ENCODE peak calls at places on chromosomes 13 and 19, in nine cellular contexts. One of them, this sample, is unnamed.

GRCh38 chr13:38687246-38688229 is 661 bp downstream of the FREM2 start:
- DNase-seq in retinal pigment epithelial cell: no peak
- DNase-seq in HFF-Myc: no peak
- DNase-seq in stimulated activated CD4-positive, alpha-beta T cell treated with anti-CD3 and anti-CD28 coated beads, Interleukin-1b, Interleukin-23, amount 100 ng/mL, for 48 hours: no peak
- DNase-seq in B cell: no peak
- DNase-seq in non-pigmented ciliary epithelial cell: no peak
- DNase-seq in left colon: no peak
- DNase-seq in left ventricle myocardium superior: peak; percentile 35
- DNase-seq in T follicular helper cell: no peak
- DNase-seq in this sample: no peak

GRCh38 chr13:31733066-31733465 is 6.3 kb upstream of the RXFP2 start:
- DNase-seq in retinal pigment epithelial cell: no peak
- DNase-seq in HFF-Myc: no peak
- DNase-seq in stimulated activated CD4-positive, alpha-beta T cell treated with anti-CD3 and anti-CD28 coated beads, Interleukin-1b, Interleukin-23, amount 100 ng/mL, for 48 hours: no peak
- DNase-seq in B cell: no peak
- DNase-seq in non-pigmented ciliary epithelial cell: no peak
- DNase-seq in left colon: no peak
- DNase-seq in left ventricle myocardium superior: no peak
- DNase-seq in T follicular helper cell: no peak
- DNase-seq in this sample: no peak

GRCh38 chr19:11195169-11195568 is 2.2 kb downstream of the KANK2 start:
- DNase-seq in retinal pigment epithelial cell: no peak
- DNase-seq in HFF-Myc: no peak
- DNase-seq in stimulated activated CD4-positive, alpha-beta T cell treated with anti-CD3 and anti-CD28 coated beads, Interleukin-1b, Interleukin-23, amount 100 ng/mL, for 48 hours: no peak
- DNase-seq in B cell: no peak
- DNase-seq in non-pigmented ciliary epithelial cell: no peak
- DNase-seq in left colon: no peak
- DNase-seq in left ventricle myocardium superior: peak; percentile 65
- DNase-seq in T follicular helper cell: no peak
- DNase-seq in this sample: no peak

GRCh38 chr13:63853816-63854215 is 2438.2 kb upstream of the PCDH20 start:
- DNase-seq in retinal pigment epithelial cell: no peak
- DNase-seq in HFF-Myc: no peak
- DNase-seq in stimulated activated CD4-positive, alpha-beta T cell treated with anti-CD3 and anti-CD28 coated beads, Interleukin-1b, Interleukin-23, amount 100 ng/mL, for 48 hours: no peak
- DNase-seq in B cell: no peak
- DNase-seq in non-pigmented ciliary epithelial cell: no peak
- DNase-seq in left colon: no peak
- DNase-seq in left ventricle myocardium superior: no peak
- DNase-seq in T follicular helper cell: no peak
- DNase-seq in this sample: no peak

GRCh38 chr19:30887042-30887441 is 462.2 kb downstream of the TSHZ3 start:
- DNase-seq in retinal pigment epithelial cell: no peak
- DNase-seq in HFF-Myc: no peak
- DNase-seq in stimulated activated CD4-positive, alpha-beta T cell treated with anti-CD3 and anti-CD28 coated beads, Interleukin-1b, Interleukin-23, amount 100 ng/mL, for 48 hours: no peak
- DNase-seq in B cell: no peak
- DNase-seq in non-pigmented ciliary epithelial cell: no peak
- DNase-seq in left colon: no peak
- DNase-seq in left ventricle myocardium superior: no peak
- DNase-seq in T follicular helper cell: no peak
- DNase-seq in this sample: no peak

GRCh38 chr13:22278336-22278929 is 607.6 kb downstream of the FGF9 start:
- DNase-seq in retinal pigment epithelial cell: no peak
- DNase-seq in HFF-Myc: no peak
- DNase-seq in stimulated activated CD4-positive, alpha-beta T cell treated with anti-CD3 and anti-CD28 coated beads, Interleukin-1b, Interleukin-23, amount 100 ng/mL, for 48 hours: peak; percentile 40
- DNase-seq in B cell: peak; percentile 21
- DNase-seq in non-pigmented ciliary epithelial cell: no peak
- DNase-seq in left colon: peak; percentile 34
- DNase-seq in left ventricle myocardium superior: peak; percentile 54
- DNase-seq in T follicular helper cell: peak; percentile 51
- DNase-seq in this sample: peak; percentile 34

GRCh38 chr19:48739835-48740704 is at the start of gene RASIP1:
- DNase-seq in retinal pigment epithelial cell: no peak
- DNase-seq in HFF-Myc: no peak
- DNase-seq in stimulated activated CD4-positive, alpha-beta T cell treated with anti-CD3 and anti-CD28 coated beads, Interleukin-1b, Interleukin-23, amount 100 ng/mL, for 48 hours: no peak
- DNase-seq in B cell: peak; percentile 36
- DNase-seq in non-pigmented ciliary epithelial cell: no peak
- DNase-seq in left colon: no peak
- DNase-seq in left ventricle myocardium superior: peak; percentile 70
- DNase-seq in T follicular helper cell: no peak
- DNase-seq in this sample: no peak

GRCh38 chr13:87498681-87499080 is 172.5 kb upstream of the SLITRK5 start:
- DNase-seq in retinal pigment epithelial cell: peak; percentile 7
- DNase-seq in HFF-Myc: no peak
- DNase-seq in stimulated activated CD4-positive, alpha-beta T cell treated with anti-CD3 and anti-CD28 coated beads, Interleukin-1b, Interleukin-23, amount 100 ng/mL, for 48 hours: no peak
- DNase-seq in B cell: no peak
- DNase-seq in non-pigmented ciliary epithelial cell: peak; percentile 2
- DNase-seq in left colon: no peak
- DNase-seq in left ventricle myocardium superior: no peak
- DNase-seq in T follicular helper cell: no peak
- DNase-seq in this sample: no peak

GRCh38 chr13:27379694-27380596 is 44.5 kb upstream of the GTF3A start:
- DNase-seq in retinal pigment epithelial cell: no peak
- DNase-seq in HFF-Myc: no peak
- DNase-seq in stimulated activated CD4-positive, alpha-beta T cell treated with anti-CD3 and anti-CD28 coated beads, Interleukin-1b, Interleukin-23, amount 100 ng/mL, for 48 hours: peak; percentile 63
- DNase-seq in B cell: peak; percentile 51
- DNase-seq in non-pigmented ciliary epithelial cell: no peak
- DNase-seq in left colon: peak; percentile 65
- DNase-seq in left ventricle myocardium superior: peak; percentile 53
- DNase-seq in T follicular helper cell: peak; percentile 20
- DNase-seq in this sample: peak; percentile 24

GRCh38 chr13:29474991-29475390 is 120.5 kb downstream of the SLC7A1 start:
- DNase-seq in retinal pigment epithelial cell: peak; percentile 57
- DNase-seq in HFF-Myc: peak; percentile 74
- DNase-seq in stimulated activated CD4-positive, alpha-beta T cell treated with anti-CD3 and anti-CD28 coated beads, Interleukin-1b, Interleukin-23, amount 100 ng/mL, for 48 hours: no peak
- DNase-seq in B cell: no peak
- DNase-seq in non-pigmented ciliary epithelial cell: peak; percentile 88
- DNase-seq in left colon: no peak
- DNase-seq in left ventricle myocardium superior: no peak
- DNase-seq in T follicular helper cell: no peak
- DNase-seq in this sample: no peak

GRCh38 chr13:38922170-38922569 is 68.5 kb downstream of the STOML3 start:
- DNase-seq in retinal pigment epithelial cell: no peak
- DNase-seq in HFF-Myc: no peak
- DNase-seq in stimulated activated CD4-positive, alpha-beta T cell treated with anti-CD3 and anti-CD28 coated beads, Interleukin-1b, Interleukin-23, amount 100 ng/mL, for 48 hours: no peak
- DNase-seq in B cell: no peak
- DNase-seq in non-pigmented ciliary epithelial cell: no peak
- DNase-seq in left colon: no peak
- DNase-seq in left ventricle myocardium superior: no peak
- DNase-seq in T follicular helper cell: no peak
- DNase-seq in this sample: no peak

GRCh38 chr13:105991622-105992254 is 543.7 kb downstream of the EFNB2 start:
- DNase-seq in retinal pigment epithelial cell: peak; percentile 51
- DNase-seq in HFF-Myc: no peak
- DNase-seq in stimulated activated CD4-positive, alpha-beta T cell treated with anti-CD3 and anti-CD28 coated beads, Interleukin-1b, Interleukin-23, amount 100 ng/mL, for 48 hours: no peak
- DNase-seq in B cell: no peak
- DNase-seq in non-pigmented ciliary epithelial cell: peak; percentile 34
- DNase-seq in left colon: no peak
- DNase-seq in left ventricle myocardium superior: no peak
- DNase-seq in T follicular helper cell: no peak
- DNase-seq in this sample: no peak

GRCh38 chr13:47846886-47847285 is 154.2 kb downstream of the SUCLA2 start:
- DNase-seq in retinal pigment epithelial cell: no peak
- DNase-seq in HFF-Myc: no peak
- DNase-seq in stimulated activated CD4-positive, alpha-beta T cell treated with anti-CD3 and anti-CD28 coated beads, Interleukin-1b, Interleukin-23, amount 100 ng/mL, for 48 hours: no peak
- DNase-seq in B cell: no peak
- DNase-seq in non-pigmented ciliary epithelial cell: no peak
- DNase-seq in left colon: no peak
- DNase-seq in left ventricle myocardium superior: no peak
- DNase-seq in T follicular helper cell: no peak
- DNase-seq in this sample: no peak

GRCh38 chr19:4327252-4327876 is 11.3 kb downstream of the STAP2 start:
- DNase-seq in retinal pigment epithelial cell: peak; percentile 25
- DNase-seq in HFF-Myc: peak; percentile 38
- DNase-seq in stimulated activated CD4-positive, alpha-beta T cell treated with anti-CD3 and anti-CD28 coated beads, Interleukin-1b, Interleukin-23, amount 100 ng/mL, for 48 hours: peak; percentile 93
- DNase-seq in B cell: peak; percentile 58
- DNase-seq in non-pigmented ciliary epithelial cell: no peak
- DNase-seq in left colon: peak; percentile 37
- DNase-seq in left ventricle myocardium superior: peak; percentile 84
- DNase-seq in T follicular helper cell: peak; percentile 54
- DNase-seq in this sample: peak; percentile 71

GRCh38 chr13:73092831-73093230 is 34.0 kb downstream of the KLF5 start:
- DNase-seq in retinal pigment epithelial cell: no peak
- DNase-seq in HFF-Myc: no peak
- DNase-seq in stimulated activated CD4-positive, alpha-beta T cell treated with anti-CD3 and anti-CD28 coated beads, Interleukin-1b, Interleukin-23, amount 100 ng/mL, for 48 hours: no peak
- DNase-seq in B cell: no peak
- DNase-seq in non-pigmented ciliary epithelial cell: no peak
- DNase-seq in left colon: no peak
- DNase-seq in left ventricle myocardium superior: no peak
- DNase-seq in T follicular helper cell: no peak
- DNase-seq in this sample: no peak

GRCh38 chr19:11197291-11198174 is at the start of gene KANK2:
- DNase-seq in retinal pigment epithelial cell: peak; percentile 19
- DNase-seq in HFF-Myc: no peak
- DNase-seq in stimulated activated CD4-positive, alpha-beta T cell treated with anti-CD3 and anti-CD28 coated beads, Interleukin-1b, Interleukin-23, amount 100 ng/mL, for 48 hours: peak; percentile 74
- DNase-seq in B cell: peak; percentile 99
- DNase-seq in non-pigmented ciliary epithelial cell: no peak
- DNase-seq in left colon: peak; percentile 84
- DNase-seq in left ventricle myocardium superior: peak; percentile 93
- DNase-seq in T follicular helper cell: peak; percentile 51
- DNase-seq in this sample: peak; percentile 51

GRCh38 chr19:18401580-18402112 is 4.2 kb upstream of the LRRC25 start:
- DNase-seq in retinal pigment epithelial cell: no peak
- DNase-seq in HFF-Myc: no peak
- DNase-seq in stimulated activated CD4-positive, alpha-beta T cell treated with anti-CD3 and anti-CD28 coated beads, Interleukin-1b, Interleukin-23, amount 100 ng/mL, for 48 hours: no peak
- DNase-seq in B cell: peak; percentile 76
- DNase-seq in non-pigmented ciliary epithelial cell: no peak
- DNase-seq in left colon: peak; percentile 91
- DNase-seq in left ventricle myocardium superior: peak; percentile 67
- DNase-seq in T follicular helper cell: no peak
- DNase-seq in this sample: no peak

GRCh38 chr19:518292-519231 is 11.3 kb downstream of the TPGS1 start:
- DNase-seq in retinal pigment epithelial cell: no peak
- DNase-seq in HFF-Myc: no peak
- DNase-seq in stimulated activated CD4-positive, alpha-beta T cell treated with anti-CD3 and anti-CD28 coated beads, Interleukin-1b, Interleukin-23, amount 100 ng/mL, for 48 hours: peak; percentile 47
- DNase-seq in B cell: no peak
- DNase-seq in non-pigmented ciliary epithelial cell: no peak
- DNase-seq in left colon: no peak
- DNase-seq in left ventricle myocardium superior: no peak
- DNase-seq in T follicular helper cell: peak; percentile 53
- DNase-seq in this sample: peak; percentile 46

GRCh38 chr19:3857449-3858003 is 11.3 kb downstream of the ZFR2 start:
- DNase-seq in retinal pigment epithelial cell: no peak
- DNase-seq in HFF-Myc: no peak
- DNase-seq in stimulated activated CD4-positive, alpha-beta T cell treated with anti-CD3 and anti-CD28 coated beads, Interleukin-1b, Interleukin-23, amount 100 ng/mL, for 48 hours: no peak
- DNase-seq in B cell: peak; percentile 74
- DNase-seq in non-pigmented ciliary epithelial cell: no peak
- DNase-seq in left colon: no peak
- DNase-seq in left ventricle myocardium superior: no peak
- DNase-seq in T follicular helper cell: no peak
- DNase-seq in this sample: no peak

GRCh38 chr19:12656899-12657571 is 9.5 kb downstream of the MAN2B1 start:
- DNase-seq in retinal pigment epithelial cell: no peak
- DNase-seq in HFF-Myc: no peak
- DNase-seq in stimulated activated CD4-positive, alpha-beta T cell treated with anti-CD3 and anti-CD28 coated beads, Interleukin-1b, Interleukin-23, amount 100 ng/mL, for 48 hours: peak; percentile 49
- DNase-seq in B cell: peak; percentile 64
- DNase-seq in non-pigmented ciliary epithelial cell: no peak
- DNase-seq in left colon: no peak
- DNase-seq in left ventricle myocardium superior: no peak
- DNase-seq in T follicular helper cell: no peak
- DNase-seq in this sample: no peak

GRCh38 chr19:33469171-33470039 is 52.2 kb downstream of the PEPD start:
- DNase-seq in retinal pigment epithelial cell: no peak
- DNase-seq in HFF-Myc: no peak
- DNase-seq in stimulated activated CD4-positive, alpha-beta T cell treated with anti-CD3 and anti-CD28 coated beads, Interleukin-1b, Interleukin-23, amount 100 ng/mL, for 48 hours: no peak
- DNase-seq in B cell: no peak
- DNase-seq in non-pigmented ciliary epithelial cell: no peak
- DNase-seq in left colon: no peak
- DNase-seq in left ventricle myocardium superior: no peak
- DNase-seq in T follicular helper cell: no peak
- DNase-seq in this sample: no peak

GRCh38 chr13:20942938-20943518 is 40.5 kb upstream of the XPO4 start:
- DNase-seq in retinal pigment epithelial cell: no peak
- DNase-seq in HFF-Myc: no peak
- DNase-seq in stimulated activated CD4-positive, alpha-beta T cell treated with anti-CD3 and anti-CD28 coated beads, Interleukin-1b, Interleukin-23, amount 100 ng/mL, for 48 hours: no peak
- DNase-seq in B cell: no peak
- DNase-seq in non-pigmented ciliary epithelial cell: no peak
- DNase-seq in left colon: no peak
- DNase-seq in left ventricle myocardium superior: no peak
- DNase-seq in T follicular helper cell: no peak
- DNase-seq in this sample: no peak

GRCh38 chr13:111210945-111211469 is 95.9 kb downstream of the ARHGEF7 start:
- DNase-seq in retinal pigment epithelial cell: no peak
- DNase-seq in HFF-Myc: no peak
- DNase-seq in stimulated activated CD4-positive, alpha-beta T cell treated with anti-CD3 and anti-CD28 coated beads, Interleukin-1b, Interleukin-23, amount 100 ng/mL, for 48 hours: no peak
- DNase-seq in B cell: no peak
- DNase-seq in non-pigmented ciliary epithelial cell: no peak
- DNase-seq in left colon: no peak
- DNase-seq in left ventricle myocardium superior: no peak
- DNase-seq in T follicular helper cell: no peak
- DNase-seq in this sample: no peak

GRCh38 chr13:109010912-109011311 is 381.5 kb downstream of the MYO16 start:
- DNase-seq in retinal pigment epithelial cell: no peak
- DNase-seq in HFF-Myc: no peak
- DNase-seq in stimulated activated CD4-positive, alpha-beta T cell treated with anti-CD3 and anti-CD28 coated beads, Interleukin-1b, Interleukin-23, amount 100 ng/mL, for 48 hours: no peak
- DNase-seq in B cell: no peak
- DNase-seq in non-pigmented ciliary epithelial cell: no peak
- DNase-seq in left colon: no peak
- DNase-seq in left ventricle myocardium superior: no peak
- DNase-seq in T follicular helper cell: no peak
- DNase-seq in this sample: no peak

GRCh38 chr19:17281391-17282304 is at the start of gene ANKLE1:
- DNase-seq in retinal pigment epithelial cell: no peak
- DNase-seq in HFF-Myc: no peak
- DNase-seq in stimulated activated CD4-positive, alpha-beta T cell treated with anti-CD3 and anti-CD28 coated beads, Interleukin-1b, Interleukin-23, amount 100 ng/mL, for 48 hours: peak; percentile 39
- DNase-seq in B cell: peak; percentile 82
- DNase-seq in non-pigmented ciliary epithelial cell: no peak
- DNase-seq in left colon: no peak
- DNase-seq in left ventricle myocardium superior: peak; percentile 48
- DNase-seq in T follicular helper cell: no peak
- DNase-seq in this sample: no peak

GRCh38 chr13:40639226-40639681 is 27.2 kb downstream of the FOXO1 start:
- DNase-seq in retinal pigment epithelial cell: no peak
- DNase-seq in HFF-Myc: no peak
- DNase-seq in stimulated activated CD4-positive, alpha-beta T cell treated with anti-CD3 and anti-CD28 coated beads, Interleukin-1b, Interleukin-23, amount 100 ng/mL, for 48 hours: no peak
- DNase-seq in B cell: no peak
- DNase-seq in non-pigmented ciliary epithelial cell: no peak
- DNase-seq in left colon: no peak
- DNase-seq in left ventricle myocardium superior: no peak
- DNase-seq in T follicular helper cell: no peak
- DNase-seq in this sample: no peak

GRCh38 chr13:22937241-22937640 is 243.5 kb upstream of the SGCG start:
- DNase-seq in retinal pigment epithelial cell: no peak
- DNase-seq in HFF-Myc: no peak
- DNase-seq in stimulated activated CD4-positive, alpha-beta T cell treated with anti-CD3 and anti-CD28 coated beads, Interleukin-1b, Interleukin-23, amount 100 ng/mL, for 48 hours: no peak
- DNase-seq in B cell: no peak
- DNase-seq in non-pigmented ciliary epithelial cell: no peak
- DNase-seq in left colon: no peak
- DNase-seq in left ventricle myocardium superior: no peak
- DNase-seq in T follicular helper cell: no peak
- DNase-seq in this sample: no peak

GRCh38 chr19:34904846-34905527 is 21.7 kb upstream of the ZNF30 start:
- DNase-seq in retinal pigment epithelial cell: no peak
- DNase-seq in HFF-Myc: no peak
- DNase-seq in stimulated activated CD4-positive, alpha-beta T cell treated with anti-CD3 and anti-CD28 coated beads, Interleukin-1b, Interleukin-23, amount 100 ng/mL, for 48 hours: no peak
- DNase-seq in B cell: no peak
- DNase-seq in non-pigmented ciliary epithelial cell: no peak
- DNase-seq in left colon: no peak
- DNase-seq in left ventricle myocardium superior: no peak
- DNase-seq in T follicular helper cell: no peak
- DNase-seq in this sample: no peak

GRCh38 chr13:36131215-36131930 is at the start of gene DCLK1:
- DNase-seq in retinal pigment epithelial cell: no peak
- DNase-seq in HFF-Myc: no peak
- DNase-seq in stimulated activated CD4-positive, alpha-beta T cell treated with anti-CD3 and anti-CD28 coated beads, Interleukin-1b, Interleukin-23, amount 100 ng/mL, for 48 hours: no peak
- DNase-seq in B cell: no peak
- DNase-seq in non-pigmented ciliary epithelial cell: no peak
- DNase-seq in left colon: peak; percentile 35
- DNase-seq in left ventricle myocardium superior: peak; percentile 88
- DNase-seq in T follicular helper cell: no peak
- DNase-seq in this sample: no peak

GRCh38 chr19:41327499-41328156 is 17.7 kb downstream of the CCDC97 start:
- DNase-seq in retinal pigment epithelial cell: peak; percentile 70
- DNase-seq in HFF-Myc: no peak
- DNase-seq in stimulated activated CD4-positive, alpha-beta T cell treated with anti-CD3 and anti-CD28 coated beads, Interleukin-1b, Interleukin-23, amount 100 ng/mL, for 48 hours: peak; percentile 88
- DNase-seq in B cell: peak; percentile 95
- DNase-seq in non-pigmented ciliary epithelial cell: no peak
- DNase-seq in left colon: peak; percentile 88
- DNase-seq in left ventricle myocardium superior: peak; percentile 83
- DNase-seq in T follicular helper cell: peak; percentile 80
- DNase-seq in this sample: peak; percentile 89

GRCh38 chr13:29532136-29532535 is 63.4 kb downstream of the SLC7A1 start:
- DNase-seq in retinal pigment epithelial cell: no peak
- DNase-seq in HFF-Myc: no peak
- DNase-seq in stimulated activated CD4-positive, alpha-beta T cell treated with anti-CD3 and anti-CD28 coated beads, Interleukin-1b, Interleukin-23, amount 100 ng/mL, for 48 hours: no peak
- DNase-seq in B cell: no peak
- DNase-seq in non-pigmented ciliary epithelial cell: no peak
- DNase-seq in left colon: no peak
- DNase-seq in left ventricle myocardium superior: no peak
- DNase-seq in T follicular helper cell: no peak
- DNase-seq in this sample: no peak